ENCODE peak calls at places on chromosomes 3 and 15, in eight cellular contexts. I is psoas muscle, Y is IMR-90, F is endothelial cell of umbilical vein, O is bronchial epithelial cell, H is lower lobe of right lung, D is endodermal cell, P is cardiac muscle cell. N is an unnamed sample.
A peak's percentile ranks its signal among the peaks of the same experiment; 100 is the strongest.

GRCh38 chr15:61537337-61537736 is 308.2 kb upstream of the RORA start:
- DNase-seq in I (no peak), Y (no peak), F (no peak), O (no peak), H (no peak), D (no peak), P (no peak), N (no peak)

GRCh38 chr3:39668420-39668819 is 141.0 kb upstream of the MYRIP start:
- DNase-seq in I (no peak), Y (peak; percentile 38), F (peak; percentile 60), O (peak; percentile 59), H (no peak), D (peak; percentile 49), P (peak; percentile 76), N (no peak)

GRCh38 chr3:97009427-97010019 is 195.1 kb downstream of the EPHA6 start:
- DNase-seq in I (no peak), Y (no peak), F (no peak), O (no peak), H (no peak), D (peak; percentile 78), P (no peak), N (no peak)

GRCh38 chr3:147361671-147362420 is 44.5 kb downstream of the ZIC4 start:
- DNase-seq in I (peak; percentile 70), Y (no peak), F (no peak), O (peak; percentile 1), H (no peak), D (peak; percentile 96), P (peak; percentile 13), N (no peak)

GRCh38 chr15:73626072-73626471 is 7.1 kb downstream of the NPTN start:
- DNase-seq in I (no peak), Y (no peak), F (no peak), O (no peak), H (no peak), D (no peak), P (no peak), N (no peak)

GRCh38 chr15:22831473-22831872 is 7.0 kb upstream of the NIPA2 start:
- DNase-seq in I (no peak), Y (peak; percentile 53), F (no peak), O (peak; percentile 48), H (no peak), D (no peak), P (no peak), N (no peak)

GRCh38 chr3:150409527-150410310 is 1.6 kb downstream of the TSC22D2 start:
- DNase-seq in I (peak; percentile 90), Y (peak; percentile 60), F (peak; percentile 84), O (no peak), H (peak; percentile 86), D (peak; percentile 91), P (peak; percentile 77), N (no peak)

GRCh38 chr15:85579957-85580694 is 199.7 kb downstream of the AKAP13 start:
- DNase-seq in I (no peak), Y (no peak), F (no peak), O (no peak), H (no peak), D (no peak), P (peak; percentile 85), N (no peak)

GRCh38 chr3:81545572-81545971 is 215.9 kb downstream of the GBE1 start:
- DNase-seq in I (no peak), Y (peak; percentile 54), F (no peak), O (peak; percentile 43), H (no peak), D (no peak), P (peak; percentile 54), N (no peak)

GRCh38 chr3:177633671-177634207 is 436.5 kb upstream of the TBL1XR1 start:
- DNase-seq in I (no peak), Y (peak; percentile 89), F (no peak), O (no peak), H (no peak), D (no peak), P (peak; percentile 90), N (peak; percentile 34)

GRCh38 chr3:123706871-123707270 is 122.0 kb upstream of the HACD2 start:
- DNase-seq in I (no peak), Y (peak; percentile 26), F (no peak), O (no peak), H (no peak), D (no peak), P (no peak), N (no peak)

GRCh38 chr15:91841861-91842260 is 11.6 kb upstream of the SLCO3A1 start:
- DNase-seq in I (no peak), Y (no peak), F (no peak), O (no peak), H (no peak), D (no peak), P (no peak), N (no peak)

GRCh38 chr15:41971893-41972340 is 440 bp downstream of the EHD4 start:
- DNase-seq in I (no peak), Y (no peak), F (peak; percentile 26), O (no peak), H (no peak), D (peak; percentile 78), P (no peak), N (no peak)

GRCh38 chr15:78070049-78070698 is 7.3 kb downstream of the TBC1D2B start:
- DNase-seq in I (no peak), Y (no peak), F (peak; percentile 35), O (no peak), H (no peak), D (no peak), P (no peak), N (no peak)

GRCh38 chr3:150222646-150223045 is 185.5 kb upstream of the TSC22D2 start:
- DNase-seq in I (no peak), Y (no peak), F (no peak), O (no peak), H (no peak), D (peak; percentile 78), P (no peak), N (no peak)

GRCh38 chr3:143433787-143434378 is 314.3 kb downstream of the CHST2 start:
- DNase-seq in I (no peak), Y (no peak), F (no peak), O (no peak), H (no peak), D (peak; percentile 65), P (no peak), N (no peak)

DNA sequence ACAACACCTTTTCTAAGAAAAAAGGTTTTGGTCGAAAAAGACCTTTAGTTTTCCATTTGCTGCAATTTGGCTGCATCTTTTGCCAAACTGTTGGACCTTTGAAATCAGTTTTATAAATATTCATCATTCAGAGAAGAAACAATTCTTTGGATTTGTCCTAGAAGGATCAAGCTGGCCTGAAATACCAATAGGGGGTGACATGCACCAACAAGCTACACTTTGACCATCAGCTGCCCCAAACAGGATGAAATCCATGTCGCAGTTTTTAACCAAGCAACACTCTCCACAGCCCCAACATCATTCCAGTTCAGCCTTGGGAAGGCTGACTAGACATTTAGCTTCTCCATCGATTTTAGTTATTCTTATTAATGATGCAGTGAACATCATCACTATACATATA is 9.8 kb downstream of the RPL15 start:
- DNase-seq in I (no peak), Y (no peak), F (no peak), O (no peak), H (no peak), D (no peak), P (peak; percentile 19), N (no peak)
- TF ChIP-seq CTCF in I (peak; percentile 14), Y (no peak), F (peak; percentile 5), O (no peak), H (no peak), D (peak; percentile 48), P (peak; percentile 11), N (peak; percentile 11)

DNA sequence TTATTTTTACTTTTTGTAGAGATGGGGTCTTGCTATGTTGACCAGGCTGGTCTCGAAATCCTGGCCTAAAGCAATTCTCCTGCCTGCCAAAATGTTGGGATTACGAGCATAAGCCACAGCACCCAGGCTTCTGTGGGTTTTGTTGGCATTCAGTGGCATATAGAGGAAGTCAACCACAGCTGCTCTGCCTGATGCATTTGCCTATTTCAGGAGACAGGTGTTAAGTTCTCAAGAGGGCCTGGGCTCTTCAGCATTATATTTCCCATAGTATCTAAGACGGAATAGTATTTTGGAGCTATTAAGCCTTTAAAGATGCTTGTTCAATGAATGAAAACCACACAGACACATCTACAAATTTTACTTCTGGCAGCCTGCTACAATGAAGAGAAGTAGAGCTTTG is 73.5 kb upstream of the CSPG5 start:
- DNase-seq in I (no peak), Y (no peak), F (no peak), O (no peak), H (no peak), D (no peak), P (no peak), N (no peak)
- H3K36me3 ChIP-seq in I (peaks cover 32% of the 10 kb centered on the region), Y (peaks cover 15% of the 10 kb centered on the region), F (peaks cover 2% of the 10 kb centered on the region), O (peaks cover 3% of the 10 kb centered on the region), H (peaks cover 11% of the 10 kb centered on the region), D (peaks cover 85% of the 10 kb centered on the region), P (peaks cover 5% of the 10 kb centered on the region), N (no peaks in the 10 kb centered on the region)

GRCh38 chr3:127692501-127693335 is 20.0 kb downstream of the ABTB1 start:
- DNase-seq in I (peak; percentile 23), Y (no peak), F (no peak), O (no peak), H (peak; percentile 24), D (no peak), P (no peak), N (no peak)

GRCh38 chr3:127691974-127692373 is 19.2 kb downstream of the ABTB1 start:
- DNase-seq in I (peak; percentile 32), Y (no peak), F (no peak), O (no peak), H (no peak), D (no peak), P (no peak), N (no peak)

GRCh38 chr3:127697531-127698240 is 24.9 kb downstream of the ABTB1 start:
- DNase-seq in I (peak; percentile 93), Y (peak; percentile 90), F (peak; percentile 92), O (peak; percentile 59), H (peak; percentile 76), D (peak; percentile 89), P (peak; percentile 94), N (peak; percentile 64)

GRCh38 chr3:127693336-127693843 is 20.6 kb downstream of the ABTB1 start:
- DNase-seq in I (peak; percentile 22), Y (no peak), F (no peak), O (no peak), H (peak; percentile 18), D (no peak), P (no peak), N (no peak)

DNA sequence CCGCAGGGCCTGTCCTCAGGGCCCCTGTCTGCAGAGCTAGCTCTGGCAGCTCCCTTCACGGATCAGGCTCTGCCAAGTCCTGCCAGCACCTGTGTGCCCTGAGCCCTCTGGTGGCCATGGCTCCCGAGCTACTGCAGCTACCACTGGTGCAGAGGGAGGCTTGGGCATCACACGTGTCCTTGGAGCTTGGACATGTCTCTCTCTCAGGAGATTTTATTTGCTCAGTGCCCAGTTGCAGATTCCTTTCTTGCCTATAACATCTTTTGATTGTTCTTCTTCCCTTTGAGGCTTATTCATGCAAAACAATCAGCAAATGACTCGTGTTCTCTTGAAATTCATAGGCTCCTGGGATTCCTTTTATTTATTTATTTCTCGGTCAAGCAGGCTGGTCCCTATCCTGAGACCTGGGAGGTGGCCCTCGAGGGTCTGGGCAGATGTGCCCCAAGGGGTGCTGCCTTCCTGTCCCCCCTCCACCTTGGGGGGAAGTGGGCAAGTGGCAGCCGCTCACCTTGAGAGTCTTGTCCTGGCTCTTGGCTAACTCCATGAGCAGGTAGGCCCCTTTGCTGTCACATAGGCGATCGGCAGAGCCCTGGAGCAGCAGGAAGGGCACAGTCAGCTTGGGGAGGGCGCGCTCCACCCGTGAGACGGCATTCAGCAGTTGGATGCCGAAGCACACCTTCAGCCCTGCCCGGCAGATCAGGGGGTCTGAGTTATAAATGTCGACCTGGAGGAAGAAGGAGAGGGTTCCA is 21.9 kb downstream of the ABTB1 start:
- DNase-seq in I (peak; percentile 91), Y (peak; percentile 20), F (peak; percentile 36), O (peak; percentile 45), H (peak; percentile 71), D (peak; percentile 84), P (no peak), N (no peak)
- TF ChIP-seq CTCF in I (peak; percentile 58), Y (no peak), F (peak; percentile 61), O (peak; percentile 73), H (peak; percentile 29), D (peak; percentile 72), P (peak; percentile 14), N (peak; percentile 19)

GRCh38 chr3:51933471-51934138 is 8.1 kb downstream of the RRP9 start:
- DNase-seq in I (no peak), Y (no peak), F (no peak), O (no peak), H (no peak), D (no peak), P (no peak), N (no peak)
- H3K36me3 ChIP-seq in I (peaks cover 70% of the 10 kb centered on the region), Y (peaks cover 58% of the 10 kb centered on the region), F (peaks cover 41% of the 10 kb centered on the region), O (peaks cover 39% of the 10 kb centered on the region), H (peaks cover 62% of the 10 kb centered on the region), D (peaks cover 81% of the 10 kb centered on the region), P (peaks cover 25% of the 10 kb centered on the region), N (peaks cover 39% of the 10 kb centered on the region)

N was measured in BJ.